ENCODE peak calls at places on chromosomes 7 and 10, in four cellular contexts. One of them, this sample, is unnamed.
A peak's percentile ranks its signal among the peaks of the same experiment; 100 is the strongest.

GRCh38 chr10:113605207-113605606 is 52.4 kb downstream of the HABP2 start:
- DNase-seq in Peyer's patch: no peak
- DNase-seq in heart right ventricle: no peak
- DNase-seq in tibial artery: no peak
- DNase-seq in this sample: no peak

GRCh38 chr10:120505866-120506265 is 48.8 kb downstream of the PLPP4 start:
- DNase-seq in heart right ventricle: no peak
- DNase-seq in tibial artery: no peak
- DNase-seq in Peyer's patch: no peak
- DNase-seq in this sample: no peak

GRCh38 chr10:3095373-3096139 is 28.2 kb downstream of the PFKP start:
- DNase-seq in tibial artery: no peak
- DNase-seq in Peyer's patch: no peak
- DNase-seq in heart right ventricle: peak; percentile 47
- DNase-seq in this sample: peak; percentile 73

GRCh38 chr10:22980822-22981221 is 53.0 kb downstream of the ARMC3 start:
- DNase-seq in tibial artery: no peak
- DNase-seq in heart right ventricle: no peak
- DNase-seq in Peyer's patch: no peak
- DNase-seq in this sample: no peak

GRCh38 chr10:127293640-127294039 is 97.2 kb upstream of the INSYN2A start:
- DNase-seq in heart right ventricle: no peak
- DNase-seq in Peyer's patch: no peak
- DNase-seq in tibial artery: no peak
- DNase-seq in this sample: peak; percentile 77

GRCh38 chr10:45224219-45224841 is 91.1 kb downstream of the OR13A1 start:
- DNase-seq in tibial artery: no peak
- DNase-seq in Peyer's patch: no peak
- DNase-seq in heart right ventricle: no peak
- DNase-seq in this sample: no peak

GRCh38 chr7:37109853-37110252 is 338.8 kb downstream of the ELMO1 start:
- DNase-seq in heart right ventricle: no peak
- DNase-seq in Peyer's patch: no peak
- DNase-seq in tibial artery: no peak
- DNase-seq in this sample: no peak

GRCh38 chr7:63899691-63900393 is 98.8 kb upstream of the ZNF722 start:
- DNase-seq in tibial artery: peak; percentile 87
- DNase-seq in heart right ventricle: peak; percentile 90
- DNase-seq in Peyer's patch: peak; percentile 78
- DNase-seq in this sample: peak; percentile 83

GRCh38 chr10:27742926-27743735 is 2.5 kb downstream of the MKX start:
- DNase-seq in Peyer's patch: no peak
- DNase-seq in tibial artery: peak; percentile 77
- DNase-seq in heart right ventricle: no peak
- DNase-seq in this sample: peak; percentile 42

GRCh38 chr10:6232846-6233724 is 30.4 kb downstream of the PFKFB3 start:
- DNase-seq in heart right ventricle: no peak
- DNase-seq in tibial artery: no peak
- DNase-seq in Peyer's patch: no peak
- DNase-seq in this sample: no peak

GRCh38 chr10:118585794-118586193 is 9.7 kb downstream of the PRLHR start:
- DNase-seq in tibial artery: no peak
- DNase-seq in Peyer's patch: no peak
- DNase-seq in heart right ventricle: no peak
- DNase-seq in this sample: no peak

GRCh38 chr7:84194484-84195260 is at the start of gene SEMA3A:
- DNase-seq in Peyer's patch: peak; percentile 17
- DNase-seq in tibial artery: no peak
- DNase-seq in heart right ventricle: peak; percentile 16
- DNase-seq in this sample: peak; percentile 10

GRCh38 chr7:21355406-21355874 is 72.4 kb upstream of the SP4 start:
- DNase-seq in Peyer's patch: peak; percentile 56
- DNase-seq in heart right ventricle: no peak
- DNase-seq in tibial artery: no peak
- DNase-seq in this sample: peak; percentile 74

GRCh38 chr10:79982861-79983260 is 34.0 kb upstream of the SFTPD start:
- DNase-seq in tibial artery: no peak
- DNase-seq in Peyer's patch: no peak
- DNase-seq in heart right ventricle: no peak
- DNase-seq in this sample: no peak

GRCh38 chr7:12053561-12053960 is 157.5 kb upstream of the TMEM106B start:
- DNase-seq in tibial artery: no peak
- DNase-seq in heart right ventricle: no peak
- DNase-seq in Peyer's patch: no peak
- DNase-seq in this sample: no peak

GRCh38 chr10:92238586-92239098 is 52.2 kb downstream of the CPEB3 start:
- DNase-seq in Peyer's patch: no peak
- DNase-seq in heart right ventricle: no peak
- DNase-seq in tibial artery: no peak
- DNase-seq in this sample: no peak

GRCh38 chr7:155787171-155787851 is 25.0 kb downstream of the SHH start:
- DNase-seq in tibial artery: no peak
- DNase-seq in Peyer's patch: no peak
- DNase-seq in heart right ventricle: no peak
- DNase-seq in this sample: no peak

GRCh38 chr7:33880787-33881186 is 24.6 kb upstream of the BMPER start:
- DNase-seq in heart right ventricle: no peak
- DNase-seq in tibial artery: no peak
- DNase-seq in Peyer's patch: no peak
- DNase-seq in this sample: no peak

GRCh38 chr7:33881316-33881715 is 24.0 kb upstream of the BMPER start:
- DNase-seq in heart right ventricle: no peak
- DNase-seq in Peyer's patch: no peak
- DNase-seq in tibial artery: no peak
- DNase-seq in this sample: no peak

GRCh38 chr7:33882950-33883349 is 22.4 kb upstream of the BMPER start:
- DNase-seq in tibial artery: no peak
- DNase-seq in heart right ventricle: no peak
- DNase-seq in Peyer's patch: no peak
- DNase-seq in this sample: no peak

GRCh38 chr7:33883566-33883965 is 21.8 kb upstream of the BMPER start:
- DNase-seq in Peyer's patch: no peak
- DNase-seq in tibial artery: no peak
- DNase-seq in heart right ventricle: no peak
- DNase-seq in this sample: no peak

DNA sequence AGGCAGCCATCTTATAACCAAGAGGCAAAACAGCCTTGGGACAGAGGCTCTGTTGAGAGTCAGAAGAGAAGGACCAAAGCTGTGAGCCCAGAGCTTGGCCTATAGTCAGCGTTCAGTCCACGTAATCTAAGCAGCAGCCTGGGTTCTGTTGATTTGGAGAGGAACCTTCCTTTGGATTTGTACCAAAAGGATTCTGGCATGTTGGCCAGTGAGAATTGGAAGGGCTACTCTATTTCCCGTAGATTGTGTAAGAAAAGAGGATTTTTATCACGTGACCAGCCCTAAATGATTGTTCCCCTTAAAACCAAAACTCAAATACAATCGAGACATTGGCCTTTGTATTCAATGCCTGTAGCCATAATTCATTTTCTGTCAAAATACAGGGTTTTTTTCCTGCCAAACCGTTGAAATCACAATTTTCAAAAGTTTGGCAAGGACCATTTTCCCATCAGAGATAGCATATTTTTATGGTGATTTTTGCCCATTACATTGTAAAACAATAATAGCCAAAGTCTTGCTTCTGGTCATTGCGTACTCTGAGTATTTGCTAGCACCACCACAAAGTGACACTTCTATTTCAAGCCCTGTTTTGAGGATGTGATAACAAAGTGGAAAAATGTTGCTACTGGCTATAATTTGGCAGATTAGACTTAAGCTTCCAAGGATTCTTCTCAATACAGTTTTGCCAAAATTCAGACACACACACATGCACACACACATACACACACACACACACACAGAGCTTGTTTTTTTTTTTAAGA is 23.1 kb upstream of the BMPER start:
- DNase-seq in tibial artery: peak; percentile 77
- DNase-seq in heart right ventricle: peak; percentile 21
- DNase-seq in Peyer's patch: no peak
- DNase-seq in this sample: no peak
- H3K4me1 ChIP-seq in tibial artery: peaks cover 4% of the 10 kb centered on the region
- H3K4me1 ChIP-seq in heart right ventricle: peaks cover 7% of the 10 kb centered on the region
- H3K4me1 ChIP-seq in Peyer's patch: no peaks in the 10 kb centered on the region
- H3K4me1 ChIP-seq in this sample: no peaks in the 10 kb centered on the region

DNA sequence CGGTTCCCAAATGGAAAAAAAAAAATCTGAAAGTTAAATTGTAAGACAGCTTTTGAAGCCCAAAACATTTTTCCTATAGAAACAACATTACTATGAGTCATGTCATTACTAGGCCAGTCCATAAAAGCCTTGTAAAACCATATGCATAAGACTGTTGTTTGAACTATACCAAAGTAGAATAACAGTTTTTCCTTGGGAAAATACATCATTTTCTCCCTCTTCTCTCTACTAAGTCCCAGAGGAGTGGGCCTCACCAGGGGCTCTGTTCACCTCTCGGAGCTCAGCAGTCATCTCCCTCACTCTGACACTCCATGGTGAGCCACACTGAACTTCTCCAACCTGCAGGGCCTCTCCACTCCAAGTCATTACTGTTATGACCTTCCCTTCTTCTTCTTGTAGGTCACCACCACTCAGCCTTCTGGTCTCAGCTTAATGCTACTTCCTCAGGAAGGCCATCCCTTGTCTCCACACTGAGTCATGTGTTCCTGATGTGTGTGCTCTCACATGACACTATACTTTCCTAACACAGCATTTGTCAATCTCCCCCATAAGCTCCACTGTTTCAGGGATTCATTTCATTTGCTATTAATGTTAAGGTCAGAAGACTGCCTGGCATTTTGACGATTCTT is 32.5 kb downstream of the ZNF438 start:
- DNase-seq in heart right ventricle: peak; percentile 38
- DNase-seq in Peyer's patch: no peak
- DNase-seq in tibial artery: no peak
- DNase-seq in this sample: no peak
- H3K4me1 ChIP-seq in heart right ventricle: peaks cover 54% of the 10 kb centered on the region
- H3K4me1 ChIP-seq in Peyer's patch: no peaks in the 10 kb centered on the region
- H3K4me1 ChIP-seq in tibial artery: no peaks in the 10 kb centered on the region
- H3K4me1 ChIP-seq in this sample: peaks cover 19% of the 10 kb centered on the region

DNA sequence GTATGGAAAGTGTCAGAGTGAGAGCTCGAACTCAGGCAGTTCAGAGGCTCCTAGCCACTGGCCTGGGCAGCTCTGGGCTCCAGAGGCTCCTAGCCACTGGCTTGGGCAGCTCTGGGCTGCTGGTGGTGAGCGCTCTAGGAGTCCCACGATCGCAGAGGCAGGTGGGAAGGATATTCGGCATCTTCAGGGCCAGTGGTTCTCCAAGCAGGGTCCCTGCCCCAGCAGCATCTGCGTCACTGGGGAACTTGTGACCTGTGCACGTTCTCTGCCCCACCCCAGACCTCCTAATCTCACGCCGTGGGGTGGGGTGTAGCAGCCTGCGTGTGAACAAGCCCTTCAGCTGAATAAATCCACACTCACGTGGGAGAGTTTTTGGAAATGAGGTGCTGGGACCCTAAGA is 25.2 kb upstream of the BTBD16 start:
- DNase-seq in Peyer's patch: no peak
- DNase-seq in heart right ventricle: no peak
- DNase-seq in tibial artery: peak; percentile 53
- DNase-seq in this sample: no peak
- H3K4me1 ChIP-seq in Peyer's patch: no peaks in the 10 kb centered on the region
- H3K4me1 ChIP-seq in heart right ventricle: no peaks in the 10 kb centered on the region
- H3K4me1 ChIP-seq in tibial artery: no peaks in the 10 kb centered on the region
- H3K4me1 ChIP-seq in this sample: no peaks in the 10 kb centered on the region

DNA sequence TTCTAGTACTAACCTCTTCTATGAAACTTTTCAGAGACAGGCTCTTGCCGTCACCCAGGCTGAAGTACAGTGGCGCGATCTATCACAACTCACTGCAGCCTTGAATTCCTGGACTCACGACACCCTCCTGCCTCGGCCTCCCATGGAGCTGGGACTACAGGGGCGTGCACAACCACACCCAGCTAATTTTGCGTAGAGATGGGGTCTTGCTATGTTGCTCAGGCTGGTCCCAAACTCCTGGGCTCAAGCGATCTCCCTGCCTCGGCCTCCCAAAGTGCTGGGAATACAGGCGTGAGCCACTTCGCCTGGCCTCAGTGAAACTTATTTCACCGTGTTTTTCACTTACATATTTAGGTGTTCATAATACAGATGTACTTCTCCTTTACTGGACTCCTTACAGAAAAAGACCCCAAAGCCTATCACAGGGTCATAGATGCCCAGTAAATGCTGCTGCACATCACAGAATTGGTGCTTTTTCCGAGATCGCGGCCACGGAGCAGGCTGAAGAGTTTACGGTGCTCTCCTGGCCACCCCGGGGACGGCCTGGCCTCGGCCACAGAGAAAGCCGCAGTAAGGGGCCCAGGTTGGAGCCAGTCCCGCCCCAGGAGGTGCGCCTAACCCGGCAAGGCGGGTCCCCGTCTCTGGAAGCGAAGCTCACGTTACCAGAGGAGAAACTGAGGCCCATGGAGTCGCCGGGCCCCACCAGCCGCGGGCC is 595 bp downstream of the TBL2 start:
- DNase-seq in Peyer's patch: peak; percentile 21
- DNase-seq in heart right ventricle: no peak
- DNase-seq in tibial artery: no peak
- DNase-seq in this sample: no peak
- H3K4me1 ChIP-seq in Peyer's patch: no peaks in the 10 kb centered on the region
- H3K4me1 ChIP-seq in heart right ventricle: peaks cover 48% of the 10 kb centered on the region
- H3K4me1 ChIP-seq in tibial artery: peaks cover 32% of the 10 kb centered on the region
- H3K4me1 ChIP-seq in this sample: peaks cover 33% of the 10 kb centered on the region

GRCh38 chr10:74153676-74154075 is 2.7 kb downstream of the ADK start:
- DNase-seq in tibial artery: no peak
- DNase-seq in Peyer's patch: no peak
- DNase-seq in heart right ventricle: no peak
- DNase-seq in this sample: no peak

GRCh38 chr10:74150151-74151056 is at the start of gene AP3M1:
- DNase-seq in heart right ventricle: peak; percentile 88
- DNase-seq in Peyer's patch: peak; percentile 82
- DNase-seq in tibial artery: peak; percentile 89
- DNase-seq in this sample: no peak

GRCh38 chr10:74151879-74152722 is 1.1 kb downstream of the ADK start:
- DNase-seq in tibial artery: no peak
- DNase-seq in heart right ventricle: no peak
- DNase-seq in Peyer's patch: no peak
- DNase-seq in this sample: no peak

GRCh38 chr10:74151057-74151878 is at the start of gene ADK:
- DNase-seq in Peyer's patch: peak; percentile 100
- DNase-seq in tibial artery: peak; percentile 100
- DNase-seq in heart right ventricle: peak; percentile 100
- DNase-seq in this sample: peak; percentile 99

GRCh38 chr10:74153123-74153522 is 2.1 kb downstream of the ADK start:
- DNase-seq in Peyer's patch: no peak
- DNase-seq in heart right ventricle: peak; percentile 22
- DNase-seq in tibial artery: no peak
- DNase-seq in this sample: no peak
- H3K4me1 ChIP-seq in Peyer's patch: no peaks in the 10 kb centered on the region
- H3K4me1 ChIP-seq in heart right ventricle: peaks cover 53% of the 10 kb centered on the region
- H3K4me1 ChIP-seq in tibial artery: peaks cover 35% of the 10 kb centered on the region
- H3K4me1 ChIP-seq in this sample: peaks cover 35% of the 10 kb centered on the region